ENCODE peak calls at places on chromosomes 12 and 14, in four cellular contexts. K, E, R and H are unnamed samples.

GRCh38 chr14:80930836-80931389 is 10.6 kb downstream of the CEP128 start:
- DNase-seq in K (peak), R (no peak), E (no peak), H (peak)

GRCh38 chr12:546265-546919 is 86.7 kb downstream of the B4GALNT3 start:
- DNase-seq in K (no peak), E (no peak), R (peak), H (peak)

GRCh38 chr14:97311411-97311810 is 514.2 kb downstream of the VRK1 start:
- DNase-seq in R (no peak), E (no peak), K (no peak), H (no peak)

GRCh38 chr12:121981456-121981855 is 40.2 kb upstream of the BCL7A start:
- DNase-seq in R (no peak), E (no peak), K (no peak), H (no peak)

GRCh38 chr14:90419200-90419599 is 22.4 kb downstream of the CALM1 start:
- DNase-seq in R (no peak), K (peak), E (no peak), H (peak)

GRCh38 chr12:25455696-25456095 is 97.4 kb downstream of the LMNTD1 start:
- DNase-seq in R (no peak), K (no peak), E (no peak), H (no peak)

GRCh38 chr14:34013714-34014055 is 62.8 kb upstream of the EGLN3 start:
- DNase-seq in R (no peak), K (no peak), E (no peak), H (no peak)

GRCh38 chr12:29743072-29743471 is 40.7 kb downstream of the TMTC1 start:
- DNase-seq in R (no peak), K (no peak), E (no peak), H (no peak)

GRCh38 chr12:53218551-53219114 is 11.6 kb upstream of the ITGB7 start:
- DNase-seq in R (no peak), E (no peak), K (no peak), H (no peak)

GRCh38 chr12:74890237-74890599 is 319.4 kb downstream of the KCNC2 start:
- DNase-seq in K (peak), E (peak), R (no peak), H (peak)

GRCh38 chr14:20623798-20624197 is 17.7 kb downstream of the OR6S1 start:
- DNase-seq in K (no peak), R (no peak), E (no peak), H (peak)

GRCh38 chr12:87413784-87414183 is 615.4 kb downstream of the C12orf50 start:
- DNase-seq in K (peak), R (no peak), E (no peak), H (no peak)

GRCh38 chr12:89213747-89214146 is 138.6 kb downstream of the DUSP6 start:
- DNase-seq in R (no peak), K (no peak), E (no peak), H (no peak)

GRCh38 chr14:38080696-38081095 is 127.0 kb upstream of the SSTR1 start:
- DNase-seq in R (no peak), E (no peak), K (no peak), H (no peak)

GRCh38 chr12:3520711-3521110 is 29.7 kb downstream of the PRMT8 start:
- DNase-seq in R (no peak), K (no peak), E (no peak), H (no peak)
- TF ChIP-seq MAZ in R (no peak), K (no peak), E (no peak), H (no peak)

GRCh38 chr12:3680919-3681594 is 71.9 kb downstream of the CRACR2A start:
- DNase-seq in K (no peak), R (no peak), E (no peak), H (no peak)
- TF ChIP-seq MAZ in K (no peak), R (no peak), E (no peak), H (no peak)

GRCh38 chr14:88895116-88895515 is 70.7 kb downstream of the TTC8 start:
- DNase-seq in K (peak), E (no peak), R (no peak), H (no peak)
- TF ChIP-seq MAZ in K (no peak), E (no peak), R (no peak), H (no peak)

GRCh38 chr12:117878598-117878997 is 90.2 kb downstream of the KSR2 start:
- DNase-seq in K (no peak), R (no peak), E (no peak), H (no peak)

GRCh38 chr12:117882603-117883184 is 86.1 kb downstream of the KSR2 start:
- DNase-seq in R (no peak), E (no peak), K (no peak), H (no peak)

GRCh38 chr12:117882181-117882580 is 86.6 kb downstream of the KSR2 start:
- DNase-seq in K (no peak), R (no peak), E (no peak), H (no peak)

GRCh38 chr12:117884161-117884560 is 84.6 kb downstream of the KSR2 start:
- DNase-seq in E (no peak), K (no peak), R (no peak), H (no peak)

GRCh38 chr12:117881517-117881916 is 87.3 kb downstream of the KSR2 start:
- DNase-seq in K (no peak), E (no peak), R (no peak), H (no peak)
- TF ChIP-seq MAZ in K (no peak), E (no peak), R (no peak), H (no peak)

GRCh38 chr14:70640938-70641547 is 673 bp upstream of the TTC9 start:
- DNase-seq in R (no peak), K (peak), E (no peak), H (peak)

GRCh38 chr14:70645892-70646291 is 4.2 kb downstream of the TTC9 start:
- DNase-seq in E (no peak), K (no peak), R (no peak), H (no peak)

GRCh38 chr14:70644016-70644415 is 2.3 kb downstream of the TTC9 start:
- DNase-seq in E (no peak), K (no peak), R (no peak), H (no peak)

GRCh38 chr14:70641548-70642312 is at the start of gene TTC9:
- DNase-seq in E (no peak), K (no peak), R (peak), H (peak)

GRCh38 chr14:70642313-70643235 is 858 bp downstream of the TTC9 start:
- DNase-seq in R (no peak), E (no peak), K (no peak), H (no peak)
- TF ChIP-seq MAZ in R (no peak), E (no peak), K (no peak), H (no peak)

GRCh38 chr12:23115984-23116383 is 491.0 kb downstream of the ETNK1 start:
- DNase-seq in E (no peak), K (no peak), R (no peak), H (no peak)
- TF ChIP-seq MAZ in E (no peak), K (no peak), R (no peak), H (no peak)

GRCh38 chr12:79250186-79250585 is 385.6 kb downstream of the SYT1 start:
- DNase-seq in R (no peak), K (peak), E (no peak), H (no peak)
- TF ChIP-seq MAZ in R (no peak), K (no peak), E (no peak), H (no peak)

GRCh38 chr12:118513554-118513953 is 137.2 kb downstream of the SUDS3 start:
- DNase-seq in R (no peak), E (no peak), K (no peak), H (no peak)
- TF ChIP-seq MAZ in R (no peak), E (no peak), K (no peak), H (no peak)